ENCODE peak calls at places on chromosome 1, in four cellular contexts. M, V, H and L are unnamed samples.

GRCh38 chr1:111538343-111539035 is 35.1 kb upstream of the ADORA3 start:
- DNase-seq in H (no peak), V (peak; percentile 23), M (no peak), L (no peak)

GRCh38 chr1:17632541-17633193 is 93.2 kb downstream of the ARHGEF10L start:
- DNase-seq in V (peak; percentile 70), M (no peak), H (no peak), L (no peak)

GRCh38 chr1:171366099-171366498 is 52.1 kb downstream of the FMO4 start:
- DNase-seq in M (no peak), H (no peak), V (no peak), L (no peak)

GRCh38 chr1:217747156-217747769 is 116.1 kb downstream of the SPATA17 start:
- DNase-seq in V (peak; percentile 40), H (peak; percentile 48), M (no peak), L (no peak)

GRCh38 chr1:236516929-236517704 is 6.7 kb upstream of the LGALS8 start:
- DNase-seq in V (peak; percentile 68), M (no peak), H (no peak), L (no peak)

GRCh38 chr1:7373936-7374760 is 396.9 kb upstream of the VAMP3 start:
- DNase-seq in V (peak; percentile 6), H (no peak), M (no peak), L (no peak)

GRCh38 chr1:194919146-194919545 is 1689.1 kb downstream of the KCNT2 start:
- DNase-seq in V (no peak), M (no peak), H (no peak), L (no peak)

GRCh38 chr1:154419620-154420020 is 14.5 kb downstream of the IL6R start:
- DNase-seq in M (peak; percentile 96), V (peak; percentile 97), H (no peak), L (no peak)

GRCh38 chr1:16012590-16013219 is 5.1 kb downstream of the HSPB7 start:
- DNase-seq in M (peak; percentile 70), V (peak; percentile 87), H (peak; percentile 34), L (no peak)

GRCh38 chr1:226201029-226201593 is 14.6 kb upstream of the ACBD3 start:
- DNase-seq in H (peak; percentile 79), V (no peak), M (no peak), L (no peak)

GRCh38 chr1:248926401-248927182 is 20.6 kb downstream of the PGBD2 start:
- DNase-seq in M (no peak), H (no peak), V (peak; percentile 64), L (no peak)

GRCh38 chr1:26067432-26067911 is at the start of gene TRIM63:
- DNase-seq in H (no peak), M (no peak), V (no peak), L (no peak)

GRCh38 chr1:235511470-235512240 is 7.4 kb upstream of the B3GALNT2 start:
- DNase-seq in V (no peak), H (no peak), M (no peak), L (no peak)

GRCh38 chr1:77347646-77348045 is 65.8 kb downstream of the AK5 start:
- DNase-seq in H (no peak), V (peak; percentile 92), M (no peak), L (no peak)

GRCh38 chr1:33147275-33147996 is 34.4 kb downstream of the TRIM62 start:
- DNase-seq in M (no peak), H (no peak), V (no peak), L (no peak)

GRCh38 chr1:63033211-63033610 is 249.3 kb downstream of the ATG4C start:
- DNase-seq in V (no peak), M (no peak), H (no peak), L (no peak)

GRCh38 chr1:59455206-59455605 is 158.3 kb downstream of the FGGY start:
- DNase-seq in M (no peak), V (peak; percentile 69), H (no peak), L (no peak)

GRCh38 chr1:162055062-162055461 is 14.4 kb upstream of the NOS1AP start:
- DNase-seq in H (no peak), V (peak; percentile 48), M (no peak), L (no peak)

GRCh38 chr1:198529414-198529813 is 11.1 kb downstream of the ATP6V1G3 start:
- DNase-seq in V (peak; percentile 90), M (no peak), H (no peak), L (no peak)

GRCh38 chr1:169072945-169073725 is 33.4 kb upstream of the ATP1B1 start:
- DNase-seq in H (no peak), M (no peak), V (no peak), L (no peak)

GRCh38 chr1:211133841-211134669 is at the start of gene KCNH1:
- DNase-seq in H (peak; percentile 33), M (peak; percentile 70), V (peak; percentile 69), L (no peak)

GRCh38 chr1:118963456-118964430 is 24.4 kb downstream of the TBX15 start:
- DNase-seq in H (no peak), M (peak; percentile 63), V (peak; percentile 97), L (no peak)

GRCh38 chr1:36622741-36623648 is 140.3 kb upstream of the CSF3R start:
- DNase-seq in M (no peak), H (no peak), V (no peak), L (no peak)

GRCh38 chr1:39081266-39082139 is 55.4 kb downstream of the NDUFS5 start:
- DNase-seq in M (peak; percentile 52), V (no peak), H (no peak), L (no peak)

GRCh38 chr1:14520514-14521163 is 77.8 kb upstream of the KAZN start:
- DNase-seq in V (no peak), H (no peak), M (no peak), L (peak; percentile 30)

GRCh38 chr1:24317081-24317480 is 2.1 kb upstream of the GRHL3 start:
- DNase-seq in H (no peak), V (no peak), M (no peak), L (no peak)

DNA sequence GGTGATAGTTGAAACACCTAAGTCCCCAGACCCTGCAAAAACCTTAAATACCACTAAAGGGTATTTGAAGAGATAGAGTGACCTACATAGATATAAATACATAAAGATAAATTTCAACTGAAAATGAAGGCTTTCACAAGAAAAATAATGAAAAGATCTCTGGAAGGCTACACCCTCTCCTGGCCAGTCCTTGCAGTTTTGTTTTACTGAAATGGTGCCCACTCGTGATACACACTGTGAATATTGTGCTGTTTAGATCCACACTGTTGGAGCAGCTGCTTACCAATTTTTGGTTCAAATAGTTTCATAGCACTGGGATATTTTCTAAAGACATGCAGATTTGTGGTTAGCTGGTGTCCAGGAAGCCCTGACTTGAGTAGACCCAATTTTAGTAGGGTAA is 31.5 kb upstream of the RNF187 start:
- DNase-seq in V (no peak), M (no peak), H (peak; percentile 53), L (no peak)
- H3K4me3 ChIP-seq in V (no peak overlapping the region), M (no peak overlapping the region), H (peak overlapping the region; percentile 78), L (peak overlapping the region; percentile 22)

GRCh38 chr1:202210969-202211368 is 17.4 kb downstream of the LGR6 start:
- DNase-seq in V (no peak), M (no peak), H (no peak), L (no peak)

GRCh38 chr1:202214089-202214843 is 20.7 kb downstream of the LGR6 start:
- DNase-seq in M (no peak), H (no peak), V (no peak), L (no peak)

GRCh38 chr1:202212787-202213186 is 19.2 kb downstream of the LGR6 start:
- DNase-seq in M (no peak), H (no peak), V (no peak), L (no peak)

GRCh38 chr1:202215472-202216130 is 22.0 kb downstream of the LGR6 start:
- DNase-seq in H (no peak), V (no peak), M (no peak), L (no peak)

DNA sequence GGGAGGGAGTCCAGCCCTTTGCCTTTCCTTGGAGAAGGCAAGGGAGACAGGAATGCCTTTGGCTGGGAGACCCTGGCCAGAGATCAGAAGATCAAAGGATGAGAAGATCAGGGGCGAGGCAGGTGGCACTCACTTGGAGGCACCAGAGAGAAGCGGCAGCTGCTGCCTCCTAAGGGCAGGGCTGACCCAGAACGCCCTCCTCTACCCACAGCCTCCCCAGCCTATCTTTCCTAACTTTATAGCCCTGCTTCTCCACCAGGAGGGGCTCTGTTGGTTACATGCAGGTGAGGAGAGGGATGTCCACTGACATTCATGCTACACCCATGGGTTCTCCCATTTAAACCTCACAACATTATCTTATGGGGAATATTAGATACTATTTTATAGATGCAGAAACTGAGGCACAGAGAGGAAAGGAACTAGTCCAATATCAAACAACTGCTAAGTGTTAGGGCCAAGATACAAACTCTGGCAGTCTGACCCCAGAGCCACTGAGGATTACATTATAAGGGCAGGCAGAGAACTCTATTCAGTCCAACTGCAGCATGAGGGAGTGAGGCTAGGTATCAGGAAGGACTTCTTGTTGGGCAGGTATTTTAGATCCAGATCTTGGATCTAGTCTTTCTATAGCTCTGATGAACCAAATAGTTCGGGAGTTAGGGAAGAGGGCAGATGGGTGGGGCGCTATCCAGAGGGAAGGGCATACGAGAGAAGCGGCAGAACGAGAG is 19.9 kb downstream of the LGR6 start:
- DNase-seq in V (no peak), M (no peak), H (no peak), L (no peak)
- TF ChIP-seq CTCF in V (no peak), M (no peak), H (peak; percentile 54), L (no peak)

DNA sequence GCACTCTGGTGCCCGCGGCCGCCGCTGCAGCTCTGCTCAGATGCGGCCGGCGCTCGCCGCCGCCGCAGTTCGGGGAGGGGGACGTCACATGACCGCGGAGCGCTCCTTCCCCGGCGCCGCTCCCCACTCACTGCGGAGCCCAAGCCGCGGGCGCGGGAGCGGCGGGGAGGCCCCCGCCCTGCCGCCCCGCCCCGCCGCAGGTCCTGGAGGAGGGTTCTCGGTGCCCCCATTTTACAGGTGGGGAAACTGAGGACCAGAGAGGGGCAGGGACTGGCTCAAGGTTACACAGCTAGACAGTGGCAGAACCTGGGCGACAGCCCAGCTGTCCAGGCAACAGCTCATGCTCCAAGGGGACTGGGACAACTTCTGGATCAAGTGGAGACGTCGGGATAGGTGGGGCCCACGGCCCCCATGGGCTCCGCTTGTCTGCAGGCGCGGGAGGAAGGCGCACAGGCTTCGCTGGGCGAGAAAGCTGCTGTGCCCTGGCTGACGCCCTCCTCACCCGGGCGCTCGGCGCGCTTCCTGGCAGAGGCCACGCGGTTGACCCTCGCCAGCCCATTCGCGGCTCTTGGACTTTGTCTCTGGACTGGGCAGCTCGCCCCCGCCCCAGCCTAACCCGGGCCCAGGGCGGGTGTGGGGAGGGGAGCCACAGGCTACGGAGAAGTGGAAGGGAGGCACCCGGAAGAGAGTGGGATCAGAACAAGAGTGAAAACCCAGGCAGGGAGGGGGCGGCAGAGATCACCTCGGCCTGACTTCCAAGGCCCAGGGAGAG is at the start of gene RAP1GAP:
- DNase-seq in H (no peak), M (peak; percentile 89), V (no peak), L (no peak)
- H3K4me3 ChIP-seq in H (no peak within 1 kb of the TSS), M (peak within 1 kb of the TSS; percentile 55), V (peak within 1 kb of the TSS; percentile 32), L (no peak within 1 kb of the TSS)

GRCh38 chr1:31669786-31670582 is 25.3 kb upstream of the PEF1 start:
- DNase-seq in H (peak; percentile 16), M (peak; percentile 87), V (peak; percentile 29), L (no peak)
- TF ChIP-seq CTCF in H (peak; percentile 39), M (no peak), V (peak; percentile 5), L (no peak)